ENCODE peak calls at places on chromosomes 7 and 10, in five cellular contexts. E is spleen, P is K562, I is endothelial cell of umbilical vein, G is stomach. T is an unnamed sample.
A peak's percentile ranks its signal among the peaks of the same experiment; 100 is the strongest.

GRCh38 chr10:72333111-72334012 is 21.4 kb downstream of the DNAJB12 start:
- DNase-seq in E (peak; percentile 80), P (no peak), I (peak; percentile 57), G (no peak), T (no peak)

GRCh38 chr7:96397936-96398596 is 76.2 kb upstream of the SLC25A13 start:
- DNase-seq in E (no peak), P (no peak), I (no peak), G (no peak), T (no peak)

GRCh38 chr10:110358869-110359629 is 54.3 kb upstream of the SMNDC1 start:
- DNase-seq in E (no peak), P (no peak), I (no peak), G (peak; percentile 80), T (no peak)

GRCh38 chr7:127838816-127839415 is 186.9 kb downstream of the SND1 start:
- DNase-seq in E (no peak), P (peak; percentile 94), I (no peak), G (no peak), T (no peak)

GRCh38 chr10:102701272-102701671 is 12.9 kb downstream of the ARL3 start:
- DNase-seq in E (no peak), P (no peak), I (no peak), G (no peak), T (no peak)

GRCh38 chr7:117269895-117270294 is 53.0 kb downstream of the WNT2 start:
- DNase-seq in E (no peak), P (no peak), I (peak; percentile 34), G (no peak), T (no peak)

GRCh38 chr10:31749293-31749692 is 179.3 kb downstream of the ARHGAP12 start:
- DNase-seq in E (no peak), P (no peak), I (no peak), G (no peak), T (no peak)

GRCh38 chr10:114753126-114753525 is 68.5 kb upstream of the FHIP2A start:
- DNase-seq in E (no peak), P (no peak), I (no peak), G (no peak), T (no peak)

GRCh38 chr7:69365588-69366241 is 232.6 kb upstream of the AUTS2 start:
- DNase-seq in E (no peak), P (no peak), I (no peak), G (no peak), T (no peak)

GRCh38 chr7:70044064-70044463 is 445.8 kb downstream of the AUTS2 start:
- DNase-seq in E (no peak), P (no peak), I (no peak), G (no peak), T (peak; percentile 70)

GRCh38 chr10:74640134-74640533 is 186.3 kb upstream of the KAT6B start:
- DNase-seq in E (no peak), P (no peak), I (no peak), G (no peak), T (no peak)

GRCh38 chr7:16422100-16422430 is 727 bp upstream of the CRPPA start:
- DNase-seq in E (no peak), P (no peak), I (no peak), G (no peak), T (no peak)

GRCh38 chr10:62048919-62049636 is 147.6 kb downstream of the ARID5B start:
- DNase-seq in E (peak; percentile 83), P (peak; percentile 80), I (peak; percentile 95), G (peak; percentile 74), T (no peak)

GRCh38 chr10:30059209-30060107 is at the start of gene JCAD:
- DNase-seq in E (peak; percentile 90), P (peak; percentile 42), I (peak; percentile 69), G (peak; percentile 83), T (no peak)

GRCh38 chr10:68053553-68053952 is 21.5 kb downstream of the HERC4 start:
- DNase-seq in E (no peak), P (no peak), I (no peak), G (no peak), T (no peak)

GRCh38 chr10:77087406-77087805 is 550.2 kb downstream of the KCNMA1 start:
- DNase-seq in E (no peak), P (no peak), I (no peak), G (no peak), T (no peak)

GRCh38 chr10:126930506-126931458 is 25.6 kb downstream of the DOCK1 start:
- DNase-seq in E (no peak), P (no peak), I (peak; percentile 26), G (no peak), T (no peak)

GRCh38 chr7:43700059-43700501 is 29.2 kb downstream of the COA1 start:
- DNase-seq in E (no peak), P (peak; percentile 37), I (peak; percentile 69), G (no peak), T (peak; percentile 20)

GRCh38 chr10:52030051-52030867 is 283.8 kb upstream of the DKK1 start:
- DNase-seq in E (no peak), P (no peak), I (peak; percentile 63), G (no peak), T (no peak)

GRCh38 chr7:56115852-56116538 is at the start of gene NUPR2:
- DNase-seq in E (no peak), P (no peak), I (no peak), G (peak; percentile 45), T (no peak)

GRCh38 chr7:36314491-36314890 is 75.2 kb upstream of the ANLN start:
- DNase-seq in E (no peak), P (no peak), I (no peak), G (no peak), T (no peak)

GRCh38 chr10:31657471-31657844 is 271.2 kb downstream of the ARHGAP12 start:
- DNase-seq in E (no peak), P (no peak), I (no peak), G (no peak), T (no peak)

GRCh38 chr10:34139559-34139958 is 675.5 kb downstream of the PARD3 start:
- DNase-seq in E (no peak), P (no peak), I (no peak), G (no peak), T (no peak)

GRCh38 chr10:123536176-123536845 is 129.8 kb upstream of the GPR26 start:
- DNase-seq in E (no peak), P (no peak), I (no peak), G (no peak), T (no peak)

GRCh38 chr7:28174901-28175661 is 5.5 kb downstream of the JAZF1 start:
- DNase-seq in E (no peak), P (no peak), I (no peak), G (no peak), T (no peak)

GRCh38 chr10:118531105-118531851 is 64.2 kb downstream of the PRLHR start:
- DNase-seq in E (no peak), P (peak; percentile 48), I (no peak), G (no peak), T (no peak)

GRCh38 chr10:49133706-49134248 is at the start of gene FAM170B:
- DNase-seq in E (no peak), P (no peak), I (no peak), G (no peak), T (no peak)

GRCh38 chr10:47354162-47354561 is 6.0 kb downstream of the RBP3 start:
- DNase-seq in E (no peak), P (no peak), I (no peak), G (no peak), T (no peak)

GRCh38 chr7:138538518-138538917 is 78.5 kb downstream of the TRIM24 start:
- DNase-seq in E (no peak), P (no peak), I (peak; percentile 36), G (no peak), T (no peak)

GRCh38 chr10:43890124-43890523 is 241.4 kb upstream of the ZNF32 start:
- DNase-seq in E (no peak), P (no peak), I (no peak), G (no peak), T (no peak)

GRCh38 chr7:120792091-120792860 is 65.7 kb downstream of the TSPAN12 start:
- DNase-seq in E (peak; percentile 88), P (peak; percentile 90), I (peak; percentile 72), G (peak; percentile 81), T (no peak)

GRCh38 chr7:127713006-127713405 is 61.0 kb downstream of the SND1 start:
- DNase-seq in E (no peak), P (no peak), I (no peak), G (no peak), T (no peak)

GRCh38 chr10:90862908-90863514 is 5.2 kb upstream of the HTR7 start:
- DNase-seq in E (no peak), P (peak; percentile 19), I (peak; percentile 49), G (no peak), T (no peak)

GRCh38 chr7:11236680-11237079 is 263.0 kb downstream of the PHF14 start:
- DNase-seq in E (no peak), P (no peak), I (no peak), G (peak; percentile 32), T (no peak)
- TF ChIP-seq POLR2AphosphoS5 in E (no peak), P (no peak), I (no peak), G (no peak), T (no peak)

GRCh38 chr7:157851501-157852067 is 514.8 kb downstream of the DNAJB6 start:
- DNase-seq in E (peak; percentile 91), P (peak; percentile 19), I (no peak), G (peak; percentile 82), T (no peak)
- H3K9me3 ChIP-seq in E (no peaks in the 10 kb centered on the region), P (no peaks in the 10 kb centered on the region), I (peaks cover 11% of the 10 kb centered on the region), G (no peaks in the 10 kb centered on the region), T (no peaks in the 10 kb centered on the region)

GRCh38 chr7:22219036-22219435 is 137.9 kb downstream of the RAPGEF5 start:
- DNase-seq in E (no peak), P (no peak), I (peak; percentile 87), G (no peak), T (no peak)
- TF ChIP-seq POLR2AphosphoS5 in E (no peak), P (no peak), I (no peak), G (no peak), T (no peak)

DNA sequence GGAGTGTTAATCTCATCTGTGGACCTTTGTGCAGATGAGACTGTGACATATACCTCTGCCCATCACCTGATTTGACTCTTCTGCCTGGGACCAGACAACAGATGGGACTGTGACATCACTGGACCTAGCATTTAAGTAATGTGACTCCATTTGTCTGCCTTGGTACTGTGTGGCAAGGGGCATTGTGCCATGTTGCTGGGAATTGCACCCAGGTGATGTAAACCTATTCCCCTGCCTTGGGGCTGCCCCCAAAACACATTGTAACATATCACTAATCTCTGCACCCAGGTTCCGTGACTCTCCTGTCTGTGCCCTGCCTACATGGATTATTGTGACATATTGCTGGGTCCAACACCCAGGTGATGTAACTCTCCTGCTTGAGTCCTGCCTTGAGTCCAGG is 40.4 kb upstream of the ZNF680 start:
- DNase-seq in E (no peak), P (no peak), I (no peak), G (no peak), T (no peak)
- H3K9me3 ChIP-seq in E (no peaks in the 10 kb centered on the region), P (no peaks in the 10 kb centered on the region), I (peaks cover 2% of the 10 kb centered on the region), G (no peaks in the 10 kb centered on the region), T (no peaks in the 10 kb centered on the region)

DNA sequence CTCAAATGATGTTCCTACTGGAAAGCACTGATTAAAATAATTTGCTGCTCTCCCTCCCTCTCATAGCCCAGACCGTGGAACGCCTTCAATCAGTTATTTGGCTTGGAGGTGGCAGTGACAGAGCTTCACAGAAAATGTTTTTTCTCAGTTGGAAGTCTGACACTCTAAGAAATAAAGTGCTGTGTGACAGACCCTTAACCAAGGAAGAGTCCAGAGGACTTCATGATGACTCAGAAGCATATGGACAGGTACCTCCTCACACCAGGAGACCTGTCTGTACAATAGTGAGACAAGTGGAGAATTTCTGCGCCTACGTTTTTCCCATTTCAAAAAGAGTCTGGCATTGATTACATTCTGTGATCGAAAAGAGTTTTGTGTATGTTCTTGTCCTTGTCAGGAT is 295.5 kb downstream of the DOCK4 start:
- DNase-seq in E (no peak), P (no peak), I (no peak), G (no peak), T (no peak)
- TF ChIP-seq POLR2AphosphoS5 in E (no peak), P (no peak), I (no peak), G (no peak), T (no peak)